ENCODE peak calls at places on chromosomes 12 and 14, in eight cellular contexts. L, Y, S, E, P, R, K and X are unnamed samples.

GRCh38 chr12:123944696-123945095 is 27.9 kb downstream of the CCDC92 start:
- DNase-seq in L (no peak), Y (no peak), S (no peak), E (no peak), P (no peak), R (no peak), K (no peak), X (no peak)

GRCh38 chr14:56147980-56148901 is 30.0 kb downstream of the PELI2 start:
- DNase-seq in L (no peak), Y (no peak), S (no peak), E (no peak), P (no peak), R (no peak), K (no peak), X (no peak)

GRCh38 chr12:81347404-81347803 is 269.5 kb downstream of the ACSS3 start:
- DNase-seq in L (no peak), Y (no peak), S (no peak), E (no peak), P (no peak), R (no peak), K (no peak), X (no peak)

GRCh38 chr14:52701223-52701622 is 5.8 kb upstream of the PSMC6 start:
- DNase-seq in L (no peak), Y (no peak), S (no peak), E (no peak), P (no peak), R (no peak), K (no peak), X (no peak)

GRCh38 chr14:99626041-99626648 is 18.8 kb upstream of the HHIPL1 start:
- DNase-seq in L (no peak), Y (no peak), S (peak), E (no peak), P (no peak), R (no peak), K (no peak), X (no peak)

GRCh38 chr12:112543666-112544185 is 125.0 kb downstream of the PTPN11 start:
- DNase-seq in L (no peak), Y (no peak), S (no peak), E (no peak), P (no peak), R (no peak), K (no peak), X (no peak)

GRCh38 chr14:50865677-50866076 is 6.2 kb upstream of the ABHD12B start:
- DNase-seq in L (no peak), Y (no peak), S (no peak), E (no peak), P (no peak), R (no peak), K (no peak), X (no peak)

GRCh38 chr14:53432378-53432802 is 279.3 kb upstream of the DDHD1 start:
- DNase-seq in L (peak), Y (no peak), S (no peak), E (peak), P (peak), R (peak), K (peak), X (peak)

GRCh38 chr14:99175331-99176155 is 96.5 kb downstream of the BCL11B start:
- DNase-seq in L (no peak), Y (no peak), S (peak), E (no peak), P (no peak), R (no peak), K (no peak), X (no peak)

GRCh38 chr14:21924479-21924878 is 250.9 kb upstream of the OR4E1 start:
- DNase-seq in L (no peak), Y (no peak), S (no peak), E (no peak), P (peak), R (no peak), K (no peak), X (no peak)

GRCh38 chr14:68811161-68811560 is 18.3 kb upstream of the ZFP36L1 start:
- DNase-seq in L (no peak), Y (no peak), S (no peak), E (no peak), P (no peak), R (no peak), K (no peak), X (no peak)

GRCh38 chr12:90978117-90978770 is 23.3 kb upstream of the CCER1 start:
- DNase-seq in L (peak), Y (no peak), S (no peak), E (peak), P (peak), R (peak), K (peak), X (no peak)

GRCh38 chr14:69017706-69018105 is 38.6 kb upstream of the ACTN1 start:
- DNase-seq in L (no peak), Y (no peak), S (no peak), E (no peak), P (no peak), R (no peak), K (no peak), X (no peak)

GRCh38 chr14:30669594-30669993 is 47.5 kb downstream of the SCFD1 start:
- DNase-seq in L (no peak), Y (no peak), S (no peak), E (no peak), P (no peak), R (no peak), K (no peak), X (no peak)

GRCh38 chr14:31270196-31270772 is 62.7 kb upstream of the HECTD1 start:
- DNase-seq in L (no peak), Y (no peak), S (no peak), E (no peak), P (peak), R (no peak), K (no peak), X (peak)

GRCh38 chr14:96567289-96567899 is 65.2 kb downstream of the PAPOLA start:
- DNase-seq in L (peak), Y (no peak), S (no peak), E (peak), P (peak), R (peak), K (no peak), X (peak)

GRCh38 chr14:92844220-92844619 is 50.1 kb downstream of the GOLGA5 start:
- DNase-seq in L (no peak), Y (no peak), S (no peak), E (no peak), P (no peak), R (no peak), K (no peak), X (no peak)

GRCh38 chr14:56423591-56423991 is 156.0 kb upstream of the TMEM260 start:
- DNase-seq in L (peak), Y (no peak), S (no peak), E (peak), P (no peak), R (no peak), K (no peak), X (no peak)

GRCh38 chr14:76245097-76245496 is 93.4 kb downstream of the GPATCH2L start:
- DNase-seq in L (no peak), Y (no peak), S (no peak), E (no peak), P (no peak), R (no peak), K (no peak), X (no peak)

GRCh38 chr14:70706177-70706576 is 64.5 kb downstream of the TTC9 start:
- DNase-seq in L (no peak), Y (no peak), S (no peak), E (no peak), P (no peak), R (no peak), K (no peak), X (no peak)

GRCh38 chr14:69964841-69965240 is 85.6 kb downstream of the SMOC1 start:
- DNase-seq in L (no peak), Y (no peak), S (no peak), E (no peak), P (no peak), R (no peak), K (no peak), X (no peak)

GRCh38 chr14:100738269-100738691 is 11.6 kb downstream of the DLK1 start:
- DNase-seq in L (no peak), Y (no peak), S (peak), E (no peak), P (no peak), R (no peak), K (no peak), X (no peak)

GRCh38 chr14:51605575-51605974 is 46.1 kb upstream of the FRMD6 start:
- DNase-seq in L (no peak), Y (no peak), S (no peak), E (no peak), P (no peak), R (no peak), K (no peak), X (no peak)

GRCh38 chr14:92686763-92687427 is 61.5 kb downstream of the LGMN start:
- DNase-seq in L (peak), Y (peak), S (peak), E (peak), P (peak), R (peak), K (peak), X (peak)

GRCh38 chr12:108087900-108088299 is 41.2 kb upstream of the WSCD2 start:
- DNase-seq in L (no peak), Y (no peak), S (no peak), E (no peak), P (no peak), R (no peak), K (no peak), X (no peak)

GRCh38 chr12:53624956-53625355 is 1.2 kb downstream of the ATF7 start:
- DNase-seq in L (no peak), Y (no peak), S (no peak), E (no peak), P (no peak), R (no peak), K (no peak), X (no peak)

GRCh38 chr12:53625373-53625945 is 723 bp downstream of the ATF7 start:
- DNase-seq in L (no peak), Y (no peak), S (no peak), E (peak), P (no peak), R (no peak), K (no peak), X (no peak)

GRCh38 chr12:53626702-53627169 is 554 bp upstream of the ATF7 start:
- DNase-seq in L (no peak), Y (no peak), S (no peak), E (no peak), P (no peak), R (no peak), K (no peak), X (no peak)

GRCh38 chr12:53624453-53624852 is 1.7 kb downstream of the ATF7 start:
- DNase-seq in L (no peak), Y (no peak), S (no peak), E (peak), P (no peak), R (no peak), K (no peak), X (no peak)

DNA sequence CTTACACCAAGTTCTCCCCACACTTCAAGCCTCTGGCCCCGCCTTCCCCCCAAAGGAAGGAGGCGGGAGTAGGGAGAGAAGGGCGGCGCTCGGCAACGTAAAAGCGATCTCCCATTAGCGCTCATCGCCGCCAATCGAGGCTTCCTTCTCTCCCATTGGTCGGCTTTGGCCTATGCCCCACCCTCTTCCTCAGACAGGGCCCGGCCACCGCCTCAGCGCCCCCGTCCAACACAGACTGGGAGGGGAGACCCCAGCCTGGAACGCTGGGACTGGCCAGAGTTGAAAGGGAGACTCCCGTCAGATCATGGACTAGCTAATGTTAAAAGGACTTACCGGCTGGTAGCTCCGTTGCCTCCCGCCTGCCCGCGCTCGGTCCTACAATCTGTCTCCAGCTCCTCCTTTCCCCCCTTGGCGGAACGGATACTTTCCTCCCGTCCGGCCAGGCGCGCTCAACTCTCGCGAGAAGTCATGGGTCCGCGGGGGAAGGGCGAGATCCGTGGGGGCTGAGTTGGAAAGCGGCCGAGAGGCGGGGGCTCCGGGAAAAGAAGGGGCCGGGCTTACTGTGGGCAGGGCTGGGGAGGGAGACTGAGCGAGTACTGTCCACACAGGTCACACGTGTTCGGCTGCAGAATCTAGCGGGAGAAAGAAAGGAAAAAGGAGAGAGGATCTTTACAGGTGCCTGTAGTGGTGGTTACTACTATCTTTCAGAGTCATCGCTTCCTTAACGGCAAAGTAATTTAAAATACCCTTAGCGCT is at the start of gene ATF7:
- DNase-seq in L (peak), Y (peak), S (peak), E (peak), P (peak), R (peak), K (peak), X (peak)
- TF ChIP-seq CTCF in L (no peak), Y (peak), S (no peak), E (no peak), P (no peak), R (no peak), K (no peak), X (no peak)

GRCh38 chr12:116277393-116278258 is at the start of gene MED13L:
- DNase-seq in L (peak), Y (peak), S (peak), E (peak), P (peak), R (peak), K (peak), X (peak)
- TF ChIP-seq CTCF in L (peak), Y (peak), S (peak), E (peak), P (peak), R (peak), K (no peak), X (no peak)

DNA sequence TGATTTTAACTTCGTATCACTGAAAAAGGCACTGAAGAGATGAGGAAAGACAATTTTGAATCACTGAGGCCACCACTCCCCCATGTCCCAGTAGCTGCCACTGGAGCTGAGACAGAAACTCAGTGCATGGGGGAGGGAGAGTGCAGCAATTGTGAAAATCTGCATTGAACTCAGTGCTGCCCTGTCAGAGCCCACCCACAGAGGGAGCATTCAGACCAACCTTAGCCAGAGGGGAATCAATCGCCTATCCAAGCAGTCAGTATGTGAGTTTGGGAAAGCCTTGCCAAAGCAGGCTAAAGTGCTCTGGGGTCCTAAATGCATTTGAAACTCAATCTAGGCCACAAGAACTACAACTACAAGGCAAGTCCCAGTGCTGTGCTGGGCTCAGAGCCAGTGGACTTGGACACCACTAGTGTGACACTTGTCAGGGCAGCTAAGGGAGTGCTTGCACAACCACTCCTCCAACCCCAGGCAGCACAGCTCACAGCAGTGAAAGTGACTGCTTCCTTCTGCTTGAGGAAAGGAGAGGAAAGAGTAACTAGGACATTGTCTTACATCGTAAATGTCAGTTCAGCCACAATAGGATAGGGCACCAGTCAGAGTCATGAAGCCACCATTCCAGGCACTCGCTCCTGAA is 13.3 kb downstream of the RNASE3 start:
- DNase-seq in L (no peak), Y (no peak), S (no peak), E (no peak), P (peak), R (no peak), K (no peak), X (no peak)
- TF ChIP-seq CTCF in L (no peak), Y (no peak), S (no peak), E (no peak), P (peak), R (no peak), K (peak), X (no peak)

DNA sequence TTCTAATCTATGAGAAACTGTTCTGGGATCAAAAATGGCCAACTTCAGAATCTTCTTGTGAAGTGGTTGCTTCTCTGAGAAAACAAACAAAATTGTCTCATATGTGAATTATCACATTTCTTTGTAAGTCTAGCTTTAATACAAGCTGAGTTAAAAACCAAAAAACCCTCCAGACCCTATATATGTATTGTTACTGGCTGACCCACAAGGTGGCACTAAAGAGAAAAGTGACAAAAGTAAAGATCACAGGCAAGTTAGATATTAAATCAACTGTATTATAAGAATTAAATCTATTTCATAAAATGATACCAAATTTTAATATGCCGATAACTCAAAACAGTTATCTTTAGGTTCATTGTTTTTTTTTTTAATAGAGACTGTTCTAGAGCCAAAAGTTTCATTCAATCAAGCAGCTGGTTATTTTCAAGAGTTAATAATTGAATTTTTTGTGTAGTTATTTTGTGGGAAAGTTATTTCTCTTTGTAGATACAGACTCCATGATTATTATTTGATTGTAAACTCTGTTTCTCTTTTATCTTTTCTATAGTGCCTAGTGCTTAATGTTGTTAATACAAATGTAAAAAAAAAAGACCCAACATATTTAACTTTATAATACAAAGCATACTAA is 7.5 kb upstream of the TRHDE start:
- DNase-seq in L (no peak), Y (no peak), S (no peak), E (peak), P (peak), R (no peak), K (no peak), X (no peak)
- TF ChIP-seq CTCF in L (peak), Y (no peak), S (peak), E (peak), P (peak), R (peak), K (peak), X (peak)

GRCh38 chr12:2739832-2740641 is 54.7 kb upstream of the FKBP4 start:
- DNase-seq in L (peak), Y (no peak), S (no peak), E (peak), P (peak), R (no peak), K (no peak), X (peak)
- TF ChIP-seq CTCF in L (peak), Y (peak), S (peak), E (peak), P (peak), R (no peak), K (peak), X (peak)

GRCh38 chr12:33427071-33427470 is 12.5 kb downstream of the SYT10 start:
- DNase-seq in L (no peak), Y (no peak), S (no peak), E (no peak), P (peak), R (no peak), K (no peak), X (peak)
- TF ChIP-seq CTCF in L (peak), Y (no peak), S (no peak), E (no peak), P (peak), R (no peak), K (no peak), X (peak)

GRCh38 chr12:25197608-25198007 is 2.6 kb downstream of the ETFRF1 start:
- DNase-seq in L (no peak), Y (no peak), S (no peak), E (no peak), P (no peak), R (no peak), K (no peak), X (no peak)

GRCh38 chr12:25200703-25201102 is 5.7 kb downstream of the ETFRF1 start:
- DNase-seq in L (peak), Y (no peak), S (no peak), E (peak), P (no peak), R (no peak), K (no peak), X (no peak)

GRCh38 chr12:25194722-25195055 is 271 bp downstream of the DNAI7 start:
- DNase-seq in L (no peak), Y (no peak), S (no peak), E (no peak), P (no peak), R (no peak), K (no peak), X (no peak)

GRCh38 chr12:25194211-25194610 is 749 bp downstream of the DNAI7 start:
- DNase-seq in L (no peak), Y (no peak), S (no peak), E (peak), P (no peak), R (no peak), K (no peak), X (no peak)

DNA sequence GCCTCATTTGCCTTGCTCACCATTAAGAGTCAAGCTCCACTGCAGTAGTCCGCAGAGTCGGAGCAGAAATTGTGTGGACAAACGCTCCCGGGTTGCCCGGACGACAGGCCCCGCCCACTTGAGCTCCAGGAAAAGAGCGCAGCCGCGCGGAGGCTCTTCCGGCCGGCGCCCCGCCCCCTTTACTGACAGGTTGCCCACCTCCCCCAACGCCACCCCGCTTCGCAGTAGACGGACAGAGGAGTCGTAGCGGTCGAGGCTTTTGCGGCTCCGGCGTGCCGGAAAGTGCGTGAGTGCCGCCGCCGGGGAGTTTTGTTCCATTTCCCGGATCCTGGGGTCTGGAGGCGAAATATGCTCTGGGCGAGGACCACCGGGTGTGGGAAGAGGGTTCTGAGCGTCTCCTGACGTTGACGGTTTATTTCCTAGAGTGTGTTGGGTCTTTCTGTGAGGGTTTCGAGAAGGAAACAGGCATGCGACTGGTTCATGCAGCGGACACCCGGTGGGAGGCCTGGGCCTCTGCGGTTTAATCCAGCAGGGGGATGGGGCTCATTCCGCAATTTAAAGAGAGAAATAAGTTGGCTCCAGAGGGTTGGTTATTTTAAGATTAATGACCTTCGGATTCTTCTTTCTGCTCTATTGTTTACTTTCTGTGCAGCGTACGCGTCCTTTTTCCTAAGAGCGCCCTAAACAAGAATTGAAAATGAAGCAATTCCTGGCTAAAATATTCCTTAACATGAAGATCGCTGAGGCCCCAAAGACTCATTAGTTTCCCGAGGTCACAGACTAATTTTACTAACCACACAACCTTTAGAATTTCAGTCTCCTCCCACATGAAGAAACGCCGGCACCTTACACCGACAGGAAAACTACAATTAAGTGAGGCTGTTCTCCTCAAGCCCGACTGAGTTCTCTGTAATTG is at the start of the genes DNAI7 and ETFRF1:
- DNase-seq in L (peak), Y (peak), S (peak), E (peak), P (peak), R (peak), K (peak), X (peak)
- TF ChIP-seq CTCF in L (peak), Y (no peak), S (no peak), E (no peak), P (no peak), R (no peak), K (no peak), X (no peak)